ENCODE peak calls at places on chromosomes 2 and 18, in four cellular contexts. One of them, this sample, is unnamed.

GRCh38 chr2:84856785-84857184 is 24.1 kb downstream of the TRABD2A start:
- DNase-seq in GM23248: no peak
- DNase-seq in MM.1S: no peak
- DNase-seq in HCT116: no peak
- DNase-seq in this sample: no peak

GRCh38 chr2:80145499-80145898 is 159.1 kb downstream of the LRRTM1 start:
- DNase-seq in GM23248: no peak
- DNase-seq in MM.1S: no peak
- DNase-seq in HCT116: no peak
- DNase-seq in this sample: no peak

GRCh38 chr2:233350708-233351107 is 3.6 kb upstream of the DGKD start:
- DNase-seq in GM23248: peak
- DNase-seq in MM.1S: no peak
- DNase-seq in HCT116: peak
- DNase-seq in this sample: no peak

GRCh38 chr18:274313-274712 is 6.5 kb upstream of the THOC1 start:
- DNase-seq in GM23248: no peak
- DNase-seq in MM.1S: no peak
- DNase-seq in HCT116: no peak
- DNase-seq in this sample: no peak

GRCh38 chr2:230671117-230671516 is 41.5 kb upstream of the CAB39 start:
- DNase-seq in GM23248: peak
- DNase-seq in MM.1S: peak
- DNase-seq in HCT116: no peak
- DNase-seq in this sample: no peak

GRCh38 chr2:217847552-217848350 is 155.0 kb downstream of the TNS1 start:
- DNase-seq in GM23248: no peak
- DNase-seq in MM.1S: no peak
- DNase-seq in HCT116: no peak
- DNase-seq in this sample: no peak

GRCh38 chr2:189580267-189580661 is 322 bp downstream of the SLC40A1 start:
- DNase-seq in GM23248: no peak
- DNase-seq in MM.1S: peak
- DNase-seq in HCT116: no peak
- DNase-seq in this sample: peak

GRCh38 chr18:69648486-69648885 is 247.8 kb downstream of the DOK6 start:
- DNase-seq in GM23248: no peak
- DNase-seq in MM.1S: no peak
- DNase-seq in HCT116: no peak
- DNase-seq in this sample: no peak

GRCh38 chr18:54453996-54454395 is 96.3 kb downstream of the C18orf54 start:
- DNase-seq in GM23248: no peak
- DNase-seq in MM.1S: no peak
- DNase-seq in HCT116: no peak
- DNase-seq in this sample: no peak

GRCh38 chr2:158043181-158043948 is 58.3 kb upstream of the UPP2 start:
- DNase-seq in GM23248: no peak
- DNase-seq in MM.1S: no peak
- DNase-seq in HCT116: no peak
- DNase-seq in this sample: no peak

GRCh38 chr2:9748586-9748985 is 94.7 kb upstream of the TAF1B start:
- DNase-seq in GM23248: no peak
- DNase-seq in MM.1S: no peak
- DNase-seq in HCT116: no peak
- DNase-seq in this sample: no peak

GRCh38 chr2:61995515-61995914 is 90.0 kb downstream of the COMMD1 start:
- DNase-seq in GM23248: no peak
- DNase-seq in MM.1S: no peak
- DNase-seq in HCT116: no peak
- DNase-seq in this sample: no peak

GRCh38 chr18:79965119-79965902 is 868 bp downstream of the HSBP1L1 start:
- DNase-seq in GM23248: peak
- DNase-seq in MM.1S: no peak
- DNase-seq in HCT116: no peak
- DNase-seq in this sample: peak

GRCh38 chr2:43293744-43294695 is 67.6 kb upstream of the ZFP36L2 start:
- DNase-seq in GM23248: peak
- DNase-seq in MM.1S: peak
- DNase-seq in HCT116: peak
- DNase-seq in this sample: no peak

GRCh38 chr2:111662039-111662740 is 221.8 kb downstream of the ANAPC1 start:
- DNase-seq in GM23248: peak
- DNase-seq in MM.1S: peak
- DNase-seq in HCT116: no peak
- DNase-seq in this sample: no peak

GRCh38 chr2:151156943-151157705 is 104.5 kb downstream of the RBM43 start:
- DNase-seq in GM23248: peak
- DNase-seq in MM.1S: no peak
- DNase-seq in HCT116: no peak
- DNase-seq in this sample: no peak

GRCh38 chr2:105455488-105455991 is 56.7 kb upstream of the FHL2 start:
- DNase-seq in GM23248: peak
- DNase-seq in MM.1S: no peak
- DNase-seq in HCT116: peak
- DNase-seq in this sample: no peak

GRCh38 chr2:226970362-226970761 is 134.5 kb downstream of the RHBDD1 start:
- DNase-seq in GM23248: peak
- DNase-seq in MM.1S: peak
- DNase-seq in HCT116: no peak
- DNase-seq in this sample: no peak

GRCh38 chr2:88281302-88282217 is 111.4 kb downstream of the THNSL2 start:
- DNase-seq in GM23248: no peak
- DNase-seq in MM.1S: peak
- DNase-seq in HCT116: no peak
- DNase-seq in this sample: no peak

GRCh38 chr18:59549797-59550516 is 147.3 kb downstream of the CCBE1 start:
- DNase-seq in GM23248: no peak
- DNase-seq in MM.1S: no peak
- DNase-seq in HCT116: no peak
- DNase-seq in this sample: no peak

GRCh38 chr2:7845332-7845731 is 836.5 kb upstream of the ID2 start:
- DNase-seq in GM23248: peak
- DNase-seq in MM.1S: no peak
- DNase-seq in HCT116: no peak
- DNase-seq in this sample: no peak

GRCh38 chr2:190425221-190425866 is 17.2 kb downstream of the MFSD6 start:
- DNase-seq in GM23248: no peak
- DNase-seq in MM.1S: no peak
- DNase-seq in HCT116: no peak
- DNase-seq in this sample: no peak

GRCh38 chr2:175931751-175932295 is 70.2 kb downstream of the LNPK start:
- DNase-seq in GM23248: peak
- DNase-seq in MM.1S: no peak
- DNase-seq in HCT116: no peak
- DNase-seq in this sample: no peak

GRCh38 chr2:233165895-233166661 is 85.4 kb upstream of the ATG16L1 start:
- DNase-seq in GM23248: peak
- DNase-seq in MM.1S: no peak
- DNase-seq in HCT116: no peak
- DNase-seq in this sample: no peak

GRCh38 chr2:100886054-100886453 is 66.1 kb downstream of the NPAS2 start:
- DNase-seq in GM23248: no peak
- DNase-seq in MM.1S: no peak
- DNase-seq in HCT116: no peak
- DNase-seq in this sample: peak

GRCh38 chr2:102664439-102665042 is 45.2 kb downstream of the SLC9A2 start:
- DNase-seq in GM23248: peak
- DNase-seq in MM.1S: no peak
- DNase-seq in HCT116: peak
- DNase-seq in this sample: no peak

GRCh38 chr2:8652774-8653426 is 29.0 kb upstream of the ID2 start:
- DNase-seq in GM23248: no peak
- DNase-seq in MM.1S: no peak
- DNase-seq in HCT116: no peak
- DNase-seq in this sample: no peak

GRCh38 chr2:106184394-106184793 is 9.7 kb downstream of the UXS1 start:
- DNase-seq in GM23248: no peak
- DNase-seq in MM.1S: no peak
- DNase-seq in HCT116: no peak
- DNase-seq in this sample: no peak

GRCh38 chr2:122514451-122514996 is 759.1 kb downstream of the TSN start:
- DNase-seq in GM23248: no peak
- DNase-seq in MM.1S: no peak
- DNase-seq in HCT116: no peak
- DNase-seq in this sample: no peak

GRCh38 chr2:203446780-203447179 is 88.3 kb downstream of the RAPH1 start:
- DNase-seq in GM23248: no peak
- DNase-seq in MM.1S: no peak
- DNase-seq in HCT116: no peak
- DNase-seq in this sample: no peak

GRCh38 chr2:203706403-203706802 is at the start of gene CD28:
- DNase-seq in GM23248: no peak
- DNase-seq in MM.1S: peak
- DNase-seq in HCT116: no peak
- DNase-seq in this sample: no peak

GRCh38 chr2:200397785-200398184 is 91.3 kb downstream of the SPATS2L start:
- DNase-seq in GM23248: peak
- DNase-seq in MM.1S: no peak
- DNase-seq in HCT116: no peak
- DNase-seq in this sample: peak

GRCh38 chr2:162166745-162167144 is 14.7 kb upstream of the GCG start:
- DNase-seq in GM23248: no peak
- DNase-seq in MM.1S: no peak
- DNase-seq in HCT116: no peak
- DNase-seq in this sample: no peak

DNA sequence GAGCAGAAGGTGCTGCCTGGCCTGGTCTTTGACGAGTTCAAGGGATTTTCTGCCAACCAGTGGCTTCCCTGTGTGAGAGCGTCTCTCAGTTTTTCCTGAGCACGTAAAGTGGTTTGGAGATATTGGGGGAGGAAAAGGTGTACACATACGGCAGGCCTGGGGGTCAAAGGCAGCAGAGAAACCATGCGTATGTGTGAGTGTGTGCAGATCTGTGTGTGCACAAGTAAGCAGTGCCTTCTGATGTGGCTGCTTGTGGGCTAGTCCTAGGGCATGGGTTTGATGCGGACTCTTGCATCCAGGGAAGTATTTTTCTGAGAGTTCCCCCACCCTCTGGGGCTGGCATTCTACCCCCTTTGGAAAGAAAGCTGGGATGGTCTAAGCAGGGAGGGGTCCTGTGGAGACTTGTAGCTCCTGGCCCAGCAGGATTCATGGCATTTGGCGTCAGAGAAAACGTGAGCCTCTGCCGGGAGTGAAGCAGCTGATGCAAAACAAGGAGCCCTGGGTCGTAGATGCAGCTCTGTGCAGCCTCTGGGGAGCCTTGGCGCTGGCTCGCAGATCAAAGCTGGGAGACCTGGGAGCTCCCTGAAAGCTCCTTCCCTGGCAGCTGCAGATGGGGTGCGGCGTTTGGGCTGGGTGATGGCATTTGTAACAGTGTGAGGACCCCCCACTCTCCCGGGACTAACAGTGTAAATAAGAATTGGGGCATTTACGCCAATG is 148.2 kb downstream of the KLHL29 start:
- DNase-seq in GM23248: no peak
- DNase-seq in MM.1S: no peak
- DNase-seq in HCT116: no peak
- DNase-seq in this sample: peak
- H3K4me3 ChIP-seq in GM23248: no peak
- H3K4me3 ChIP-seq in MM.1S: no peak
- H3K4me3 ChIP-seq in HCT116: no peak
- H3K4me3 ChIP-seq in this sample: no peak

DNA sequence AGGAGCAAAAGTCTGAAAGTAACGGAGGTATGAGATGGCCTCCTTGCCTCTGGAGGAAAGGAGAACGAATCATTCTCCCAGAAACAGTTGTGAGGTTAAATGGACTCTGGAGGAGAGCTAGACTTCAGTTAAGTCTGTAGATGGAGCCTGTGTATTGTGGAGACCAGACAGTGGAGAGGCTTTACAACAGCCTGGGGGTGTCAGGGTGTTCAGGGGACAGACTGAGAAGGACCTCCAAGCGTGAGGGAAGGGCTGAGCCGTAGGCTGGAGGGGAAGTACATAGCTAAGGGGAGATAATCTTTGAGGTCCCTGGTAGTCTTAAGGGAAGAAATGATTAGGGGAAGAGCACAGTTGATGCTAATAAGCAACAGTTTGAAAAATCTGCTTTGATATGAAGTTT is 76.6 kb downstream of the GALNT1 start:
- DNase-seq in GM23248: no peak
- DNase-seq in MM.1S: no peak
- DNase-seq in HCT116: no peak
- DNase-seq in this sample: no peak
- TF ChIP-seq EZH2phosphoT487 in GM23248: no peak
- TF ChIP-seq EZH2phosphoT487 in MM.1S: no peak
- TF ChIP-seq EZH2phosphoT487 in HCT116: no peak
- TF ChIP-seq EZH2phosphoT487 in this sample: no peak

GRCh38 chr2:174595904-174596397 is 1.7 kb downstream of the WIPF1 start:
- DNase-seq in GM23248: peak
- DNase-seq in MM.1S: peak
- DNase-seq in HCT116: no peak
- DNase-seq in this sample: no peak
- H3K4me3 ChIP-seq in GM23248: no peak
- H3K4me3 ChIP-seq in MM.1S: peak
- H3K4me3 ChIP-seq in HCT116: no peak
- H3K4me3 ChIP-seq in this sample: no peak

DNA sequence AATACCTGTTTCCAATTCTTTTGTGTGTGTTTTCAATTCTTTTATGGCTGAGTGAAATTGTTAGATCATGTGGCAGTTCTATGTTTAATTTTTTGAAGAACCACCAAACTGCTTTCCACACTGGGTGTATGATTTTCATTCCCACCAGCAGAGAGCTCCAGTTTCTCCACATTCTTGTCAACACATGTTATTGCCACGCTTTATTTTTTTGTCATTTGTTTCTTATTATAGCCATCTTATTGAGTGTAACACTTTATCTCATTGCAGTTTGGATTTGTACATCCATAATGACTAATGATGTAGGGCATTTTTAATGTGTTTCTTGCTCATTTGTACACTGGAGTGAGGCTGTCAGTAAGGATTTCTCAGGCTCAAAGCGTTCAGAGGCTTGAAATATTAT is 184.3 kb downstream of the PIEZO2 start:
- DNase-seq in GM23248: peak
- DNase-seq in MM.1S: no peak
- DNase-seq in HCT116: no peak
- DNase-seq in this sample: no peak
- TF ChIP-seq EZH2phosphoT487 in GM23248: no peak
- TF ChIP-seq EZH2phosphoT487 in MM.1S: no peak
- TF ChIP-seq EZH2phosphoT487 in HCT116: no peak
- TF ChIP-seq EZH2phosphoT487 in this sample: no peak

GRCh38 chr2:109345653-109346165 is 216.7 kb downstream of the SH3RF3 start:
- DNase-seq in GM23248: no peak
- DNase-seq in MM.1S: no peak
- DNase-seq in HCT116: no peak
- DNase-seq in this sample: no peak
- H3K4me3 ChIP-seq in GM23248: no peak
- H3K4me3 ChIP-seq in MM.1S: no peak
- H3K4me3 ChIP-seq in HCT116: no peak
- H3K4me3 ChIP-seq in this sample: no peak